ENCODE peak calls at places on chromosome 9, in four cellular contexts. J is activated CD4-positive, CD25-positive, alpha-beta regulatory T cell treated with anti-CD3 and anti-CD28 coated beads, Interleukin-2, amount 50 U/mL, for 72 hours; F is activated T-cell treated with anti-CD3 and anti-CD28 coated beads, Interleukin-2, amount 50 U/mL, for 72 hours; O is ovary. S is an unnamed sample.

GRCh38 chr9:115672477-115673316 is 480.9 kb upstream of the PAPPA start:
- DNase-seq in J (no peak), F (no peak), O (no peak), S (no peak)

GRCh38 chr9:95286151-95286550 is 31.4 kb downstream of the FANCC start:
- DNase-seq in J (no peak), O (no peak), F (no peak), S (no peak)

GRCh38 chr9:79257671-79258410 is 313.9 kb upstream of the TLE4 start:
- DNase-seq in O (no peak), F (no peak), J (no peak), S (no peak)

GRCh38 chr9:124214596-124215550 is 42.9 kb upstream of the NEK6 start:
- DNase-seq in J (no peak), O (no peak), F (no peak), S (no peak)

GRCh38 chr9:108386859-108387384 is 468.9 kb downstream of the ACTL7B start:
- DNase-seq in F (no peak), O (no peak), J (no peak), S (no peak)

GRCh38 chr9:19371942-19372341 is 8.1 kb downstream of the RPS6 start:
- DNase-seq in F (no peak), J (no peak), O (no peak), S (no peak)

GRCh38 chr9:97866300-97866699 is 13.3 kb downstream of the FOXE1 start:
- DNase-seq in O (no peak), J (no peak), F (no peak), S (no peak)

GRCh38 chr9:30519756-30520155 is 1864.7 kb upstream of the ACO1 start:
- DNase-seq in O (no peak), J (no peak), F (no peak), S (no peak)

GRCh38 chr9:21591221-21592062 is 109.3 kb upstream of the IFNE start:
- DNase-seq in F (peak; percentile 61), O (no peak), J (no peak), S (no peak)

GRCh38 chr9:16421534-16421933 is 448.9 kb downstream of the BNC2 start:
- DNase-seq in F (no peak), J (no peak), O (no peak), S (no peak)

GRCh38 chr9:127074561-127075548 is 47.6 kb downstream of the ANGPTL2 start:
- DNase-seq in F (no peak), J (no peak), O (no peak), S (no peak)

GRCh38 chr9:130775336-130775991 is 59.6 kb upstream of the ABL1 start:
- DNase-seq in F (no peak), O (no peak), J (no peak), S (no peak)

GRCh38 chr9:89591291-89592200 is 13.3 kb upstream of the GADD45G start:
- DNase-seq in J (no peak), O (no peak), F (no peak), S (no peak)

GRCh38 chr9:137478613-137479314 is 19.6 kb upstream of the NSMF start:
- DNase-seq in O (no peak), F (no peak), J (no peak), S (no peak)

GRCh38 chr9:136625101-136626065 is 37.3 kb upstream of the EGFL7 start:
- DNase-seq in F (no peak), J (no peak), O (peak; percentile 72), S (peak; percentile 82)

GRCh38 chr9:129331772-129332512 is 153.9 kb upstream of the IER5L start:
- DNase-seq in O (no peak), J (no peak), F (no peak), S (no peak)

GRCh38 chr9:130994546-130995398 is 14.2 kb upstream of the LAMC3 start:
- DNase-seq in J (no peak), F (no peak), O (no peak), S (no peak)

GRCh38 chr9:34519321-34520020 is 3.3 kb downstream of the ENHO start:
- DNase-seq in O (no peak), J (no peak), F (no peak), S (no peak)

GRCh38 chr9:114098021-114098659 is 952 bp downstream of the KIF12 start:
- DNase-seq in F (peak; percentile 32), O (no peak), J (no peak), S (no peak)

GRCh38 chr9:137405677-137406081 is 17.3 kb downstream of the EXD3 start:
- DNase-seq in F (no peak), J (no peak), O (no peak), S (no peak)

GRCh38 chr9:133687856-133688761 is 50.0 kb downstream of the SARDH start:
- DNase-seq in J (no peak), F (no peak), O (no peak), S (no peak)

GRCh38 chr9:19231126-19232035 is 888 bp downstream of the DENND4C start:
- DNase-seq in J (no peak), F (no peak), O (no peak), S (no peak)